ENCODE peak calls at places on chromosome 22, in six cellular contexts. B, Y, J, K, C and F are unnamed samples.

GRCh38 chr22:43326342-43326825 is 16.8 kb downstream of the SCUBE1 start:
- DNase-seq in B (no peak), Y (no peak), J (peak), K (no peak), C (no peak), F (no peak)

GRCh38 chr22:39972656-39973055 is 12.5 kb downstream of the TMA7B start:
- DNase-seq in B (no peak), Y (no peak), J (no peak), K (no peak), C (no peak), F (no peak)

GRCh38 chr22:28821452-28821851 is 21.1 kb upstream of the XBP1 start:
- DNase-seq in B (no peak), Y (no peak), J (no peak), K (no peak), C (no peak), F (no peak)

GRCh38 chr22:26322179-26322905 is 106.7 kb upstream of the ASPHD2 start:
- DNase-seq in B (no peak), Y (peak), J (no peak), K (peak), C (no peak), F (no peak)

GRCh38 chr22:19522190-19522880 is 1.9 kb downstream of the CLDN5 start:
- DNase-seq in B (no peak), Y (no peak), J (no peak), K (no peak), C (no peak), F (no peak)

GRCh38 chr22:50074551-50075042 is 10.6 kb downstream of the MLC1 start:
- DNase-seq in B (no peak), Y (no peak), J (no peak), K (no peak), C (no peak), F (no peak)

GRCh38 chr22:24994070-24994763 is 41.7 kb downstream of the KIAA1671 start:
- DNase-seq in B (peak), Y (no peak), J (no peak), K (peak), C (no peak), F (no peak)

GRCh38 chr22:35961480-35961902 is 67.1 kb downstream of the RBFOX2 start:
- DNase-seq in B (peak), Y (peak), J (no peak), K (no peak), C (no peak), F (no peak)

GRCh38 chr22:29663230-29663826 is 56.5 kb upstream of the CABP7 start:
- DNase-seq in B (no peak), Y (no peak), J (no peak), K (no peak), C (no peak), F (no peak)

GRCh38 chr22:39244073-39244495 is 698 bp downstream of the PDGFB start:
- DNase-seq in B (no peak), Y (no peak), J (no peak), K (no peak), C (no peak), F (no peak)

GRCh38 chr22:27603823-27604190 is 197.7 kb downstream of the MN1 start:
- DNase-seq in B (no peak), Y (no peak), J (no peak), K (no peak), C (no peak), F (no peak)
- TF ChIP-seq ATF3 in B (no peak), Y (no peak), J (no peak), K (no peak), C (no peak), F (no peak)

GRCh38 chr22:45262195-45262930 is 21.7 kb upstream of the KIAA0930 start:
- DNase-seq in B (no peak), Y (no peak), J (no peak), K (no peak), C (no peak), F (no peak)
- TF ChIP-seq ATF3 in B (no peak), Y (no peak), J (no peak), K (no peak), C (no peak), F (no peak)

GRCh38 chr22:48844096-48844675 is 983.5 kb downstream of the BRD1 start:
- DNase-seq in B (no peak), Y (no peak), J (no peak), K (no peak), C (no peak), F (no peak)
- TF ChIP-seq ATF3 in B (no peak), Y (no peak), J (no peak), K (no peak), C (no peak), F (no peak)

GRCh38 chr22:48185656-48186055 is 1423.2 kb downstream of the TBC1D22A start:
- DNase-seq in B (no peak), Y (no peak), J (no peak), K (no peak), C (no peak), F (no peak)
- TF ChIP-seq ATF3 in B (no peak), Y (no peak), J (no peak), K (no peak), C (no peak), F (no peak)

GRCh38 chr22:27467039-27467438 is 334.5 kb downstream of the MN1 start:
- DNase-seq in B (no peak), Y (no peak), J (no peak), K (no peak), C (no peak), F (no peak)

GRCh38 chr22:27468712-27469111 is 332.8 kb downstream of the MN1 start:
- DNase-seq in B (no peak), Y (no peak), J (no peak), K (no peak), C (no peak), F (no peak)

GRCh38 chr22:27473533-27473932 is 328.0 kb downstream of the MN1 start:
- DNase-seq in B (no peak), Y (no peak), J (no peak), K (peak), C (no peak), F (no peak)

GRCh38 chr22:27472975-27473374 is 328.6 kb downstream of the MN1 start:
- DNase-seq in B (no peak), Y (no peak), J (no peak), K (no peak), C (no peak), F (no peak)

DNA sequence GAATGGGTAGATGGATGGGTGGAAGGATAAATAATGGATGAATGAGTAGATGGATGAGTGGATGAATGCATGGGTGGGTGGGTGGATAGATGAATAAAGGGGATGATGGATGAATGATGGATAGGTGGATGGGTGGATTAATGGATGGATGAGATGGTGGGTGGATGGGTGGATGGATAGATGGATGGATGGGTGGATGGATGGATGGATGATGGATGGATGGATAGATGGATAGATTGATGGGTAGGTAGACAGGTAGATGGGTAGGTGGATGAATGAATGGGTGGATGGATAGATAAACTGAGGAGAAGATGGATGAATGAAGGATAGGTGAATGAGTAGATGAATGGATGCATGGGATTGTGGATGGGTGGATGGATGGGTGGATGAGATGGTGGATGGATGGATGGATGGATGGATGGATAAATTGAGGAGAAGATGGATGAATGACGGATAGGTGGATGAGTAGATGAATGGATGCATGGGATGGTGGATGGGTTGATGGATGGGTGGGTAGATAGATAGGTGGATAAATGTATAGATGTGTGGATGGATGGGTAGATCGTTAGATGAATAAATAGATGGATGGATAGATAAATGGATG is 331.3 kb downstream of the MN1 start:
- DNase-seq in B (no peak), Y (no peak), J (no peak), K (no peak), C (no peak), F (no peak)
- TF ChIP-seq ATF3 in B (no peak), Y (no peak), J (no peak), K (no peak), C (no peak), F (no peak)

GRCh38 chr22:22168941-22169867 is 75.4 kb upstream of the VPREB1 start:
- DNase-seq in B (no peak), Y (no peak), J (peak), K (no peak), C (no peak), F (no peak)
- TF ChIP-seq ATF3 in B (no peak), Y (no peak), J (no peak), K (no peak), C (no peak), F (no peak)

GRCh38 chr22:37316405-37316804 is 34.1 kb downstream of the CYTH4 start:
- DNase-seq in B (no peak), Y (no peak), J (no peak), K (no peak), C (no peak), F (no peak)

GRCh38 chr22:37316875-37317371 is 34.6 kb downstream of the CYTH4 start:
- DNase-seq in B (peak), Y (peak), J (peak), K (peak), C (peak), F (no peak)

GRCh38 chr22:37319469-37319868 is 37.2 kb downstream of the CYTH4 start:
- DNase-seq in B (no peak), Y (no peak), J (no peak), K (no peak), C (no peak), F (no peak)

GRCh38 chr22:37318255-37319109 is 36.2 kb downstream of the CYTH4 start:
- DNase-seq in B (no peak), Y (no peak), J (no peak), K (no peak), C (no peak), F (no peak)

DNA sequence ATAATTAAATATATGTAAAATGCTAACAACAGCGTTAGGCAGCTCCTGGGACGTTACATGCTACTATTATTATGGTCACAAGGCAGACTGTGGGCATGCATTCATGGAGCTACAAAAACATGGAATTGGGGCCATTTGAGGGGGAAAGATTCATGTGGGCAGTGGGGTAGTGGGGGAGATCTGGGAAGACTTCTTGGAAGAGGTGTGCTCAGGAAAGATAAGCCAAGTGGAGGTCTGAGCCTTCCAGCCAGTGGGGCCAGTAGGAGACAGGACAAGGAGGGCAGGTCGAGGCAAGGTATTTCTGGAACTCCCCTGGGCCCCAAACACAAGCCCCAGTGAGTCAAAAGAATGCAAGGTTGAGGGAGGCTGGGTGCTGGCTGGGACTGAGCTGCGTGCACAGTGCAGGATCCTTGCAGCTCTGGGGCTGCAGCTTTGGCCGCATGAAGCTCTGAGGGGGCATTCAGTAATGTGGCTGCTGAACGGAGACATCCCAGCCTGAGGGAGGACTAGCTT is 35.4 kb downstream of the CYTH4 start:
- DNase-seq in B (no peak), Y (no peak), J (no peak), K (no peak), C (no peak), F (no peak)
- TF ChIP-seq ATF3 in B (no peak), Y (no peak), J (no peak), K (no peak), C (no peak), F (no peak)